ENCODE peak calls at places on chromosome 6, in five cellular contexts. One of them, this sample, is unnamed.

GRCh38 chr6:46926481-46926880 is 4.7 kb upstream of the ADGRF5 start:
- ATAC-seq in upper lobe of left lung: peak
- ATAC-seq in GM12878: no peak
- ATAC-seq in A549: peak
- ATAC-seq in K562: no peak
- ATAC-seq in this sample: no peak

GRCh38 chr6:85347787-85348186 is 102.1 kb upstream of the NT5E start:
- ATAC-seq in A549: no peak
- ATAC-seq in K562: no peak
- ATAC-seq in upper lobe of left lung: no peak
- ATAC-seq in GM12878: no peak
- ATAC-seq in this sample: no peak

GRCh38 chr6:49264496-49264895 is 198.6 kb downstream of the MMUT start:
- ATAC-seq in A549: no peak
- ATAC-seq in GM12878: peak
- ATAC-seq in K562: no peak
- ATAC-seq in upper lobe of left lung: no peak
- ATAC-seq in this sample: no peak

GRCh38 chr6:72554203-72554564 is 67.7 kb upstream of the KCNQ5 start:
- ATAC-seq in A549: peak
- ATAC-seq in GM12878: no peak
- ATAC-seq in upper lobe of left lung: no peak
- ATAC-seq in K562: no peak
- ATAC-seq in this sample: no peak

GRCh38 chr6:106134087-106134770 is 48.1 kb downstream of the PRDM1 start:
- ATAC-seq in upper lobe of left lung: no peak
- ATAC-seq in K562: no peak
- ATAC-seq in A549: no peak
- ATAC-seq in GM12878: no peak
- ATAC-seq in this sample: no peak

GRCh38 chr6:3438190-3439167 is 18.4 kb downstream of the SLC22A23 start:
- ATAC-seq in GM12878: no peak
- ATAC-seq in K562: no peak
- ATAC-seq in A549: peak
- ATAC-seq in upper lobe of left lung: peak
- ATAC-seq in this sample: peak

GRCh38 chr6:15368186-15368585 is 122.3 kb downstream of the JARID2 start:
- ATAC-seq in K562: peak
- ATAC-seq in A549: no peak
- ATAC-seq in GM12878: no peak
- ATAC-seq in upper lobe of left lung: peak
- ATAC-seq in this sample: no peak

GRCh38 chr6:49543087-49543858 is 7.2 kb upstream of the C6orf141 start:
- ATAC-seq in GM12878: no peak
- ATAC-seq in K562: peak
- ATAC-seq in A549: no peak
- ATAC-seq in upper lobe of left lung: no peak
- ATAC-seq in this sample: no peak

GRCh38 chr6:106469882-106470281 is 109.4 kb downstream of the CRYBG1 start:
- ATAC-seq in K562: no peak
- ATAC-seq in GM12878: no peak
- ATAC-seq in upper lobe of left lung: no peak
- ATAC-seq in A549: no peak
- ATAC-seq in this sample: no peak

GRCh38 chr6:34476462-34476861 is 10.6 kb downstream of the PACSIN1 start:
- ATAC-seq in K562: no peak
- ATAC-seq in upper lobe of left lung: no peak
- ATAC-seq in GM12878: no peak
- ATAC-seq in A549: no peak
- ATAC-seq in this sample: no peak

GRCh38 chr6:89509719-89510339 is 76.9 kb downstream of the ANKRD6 start:
- ATAC-seq in upper lobe of left lung: peak
- ATAC-seq in K562: peak
- ATAC-seq in GM12878: no peak
- ATAC-seq in A549: peak
- ATAC-seq in this sample: no peak

GRCh38 chr6:27495386-27496135 is 22.7 kb upstream of the ZNF184 start:
- ATAC-seq in upper lobe of left lung: peak
- ATAC-seq in GM12878: peak
- ATAC-seq in K562: peak
- ATAC-seq in A549: peak
- ATAC-seq in this sample: peak

GRCh38 chr6:21898107-21898796 is 304.7 kb downstream of the SOX4 start:
- ATAC-seq in K562: no peak
- ATAC-seq in GM12878: no peak
- ATAC-seq in upper lobe of left lung: no peak
- ATAC-seq in A549: no peak
- ATAC-seq in this sample: no peak

GRCh38 chr6:140071115-140071514 is 696.7 kb upstream of the CITED2 start:
- ATAC-seq in GM12878: no peak
- ATAC-seq in A549: no peak
- ATAC-seq in K562: no peak
- ATAC-seq in upper lobe of left lung: no peak
- ATAC-seq in this sample: no peak

GRCh38 chr6:2232445-2232844 is 13.0 kb downstream of the GMDS start:
- ATAC-seq in GM12878: peak
- ATAC-seq in upper lobe of left lung: no peak
- ATAC-seq in K562: no peak
- ATAC-seq in A549: no peak
- ATAC-seq in this sample: no peak

GRCh38 chr6:154414021-154414813 is 57.6 kb upstream of the IPCEF1 start:
- ATAC-seq in GM12878: peak
- ATAC-seq in K562: no peak
- ATAC-seq in upper lobe of left lung: peak
- ATAC-seq in A549: peak
- ATAC-seq in this sample: no peak

GRCh38 chr6:19454999-19455392 is 382.2 kb upstream of the ID4 start:
- ATAC-seq in A549: no peak
- ATAC-seq in K562: no peak
- ATAC-seq in GM12878: no peak
- ATAC-seq in upper lobe of left lung: no peak
- ATAC-seq in this sample: no peak

GRCh38 chr6:1105833-1106400 is 206.0 kb upstream of the FOXQ1 start:
- ATAC-seq in upper lobe of left lung: no peak
- ATAC-seq in GM12878: no peak
- ATAC-seq in K562: no peak
- ATAC-seq in A549: no peak
- ATAC-seq in this sample: no peak

GRCh38 chr6:34961082-34961481 is 72.0 kb downstream of the ANKS1A start:
- ATAC-seq in GM12878: no peak
- ATAC-seq in K562: no peak
- ATAC-seq in upper lobe of left lung: no peak
- ATAC-seq in A549: no peak
- ATAC-seq in this sample: no peak

GRCh38 chr6:146803601-146804000 is 204.8 kb downstream of the ADGB start:
- ATAC-seq in GM12878: no peak
- ATAC-seq in upper lobe of left lung: peak
- ATAC-seq in A549: no peak
- ATAC-seq in K562: peak
- ATAC-seq in this sample: no peak

GRCh38 chr6:2563635-2564034 is 187.1 kb downstream of the MYLK4 start:
- ATAC-seq in K562: no peak
- ATAC-seq in A549: no peak
- ATAC-seq in GM12878: peak
- ATAC-seq in upper lobe of left lung: peak
- ATAC-seq in this sample: no peak

GRCh38 chr6:125454351-125454750 is 152.6 kb upstream of the HDDC2 start:
- ATAC-seq in K562: no peak
- ATAC-seq in A549: no peak
- ATAC-seq in upper lobe of left lung: no peak
- ATAC-seq in GM12878: no peak
- ATAC-seq in this sample: no peak

GRCh38 chr6:153801917-153802316 is 237.1 kb upstream of the OPRM1 start:
- ATAC-seq in upper lobe of left lung: no peak
- ATAC-seq in K562: no peak
- ATAC-seq in GM12878: no peak
- ATAC-seq in A549: no peak
- ATAC-seq in this sample: no peak

GRCh38 chr6:158389188-158389919 is 77.1 kb downstream of the TULP4 start:
- ATAC-seq in A549: no peak
- ATAC-seq in K562: no peak
- ATAC-seq in upper lobe of left lung: no peak
- ATAC-seq in GM12878: no peak
- ATAC-seq in this sample: no peak

GRCh38 chr6:21149460-21149859 is 444.1 kb upstream of the SOX4 start:
- ATAC-seq in K562: no peak
- ATAC-seq in upper lobe of left lung: no peak
- ATAC-seq in GM12878: no peak
- ATAC-seq in A549: no peak
- ATAC-seq in this sample: no peak

GRCh38 chr6:27617046-27617687 is 144.3 kb upstream of the ZNF184 start:
- ATAC-seq in GM12878: peak
- ATAC-seq in A549: peak
- ATAC-seq in upper lobe of left lung: no peak
- ATAC-seq in K562: peak
- ATAC-seq in this sample: no peak

GRCh38 chr6:160967351-160967750 is 24.2 kb upstream of the MAP3K4 start:
- ATAC-seq in A549: no peak
- ATAC-seq in upper lobe of left lung: no peak
- ATAC-seq in GM12878: no peak
- ATAC-seq in K562: no peak
- ATAC-seq in this sample: no peak
- TF ChIP-seq POLR2A in A549: no peak
- TF ChIP-seq POLR2A in upper lobe of left lung: no peak
- TF ChIP-seq POLR2A in GM12878: no peak
- TF ChIP-seq POLR2A in K562: no peak
- TF ChIP-seq POLR2A in this sample: no peak

DNA sequence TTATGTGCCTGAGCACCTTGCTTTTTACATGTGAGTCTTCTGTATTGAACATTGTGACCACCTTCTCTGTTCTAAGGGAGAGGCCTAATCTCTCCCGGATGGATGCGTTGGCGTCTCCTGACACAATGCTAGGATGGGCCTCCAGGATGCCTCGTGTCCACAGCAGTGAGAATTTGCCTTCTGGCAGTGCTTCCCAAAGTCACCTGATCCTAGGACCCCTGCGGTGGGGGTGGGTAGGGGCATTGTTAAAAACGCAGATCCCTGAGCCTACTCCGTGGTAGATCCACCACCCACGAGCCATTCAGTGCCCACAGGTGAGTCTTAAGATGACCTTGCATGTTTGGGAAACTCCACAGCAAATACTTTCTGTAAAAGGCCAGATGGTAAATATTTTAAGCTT is 106.8 kb upstream of the IYD start:
- ATAC-seq in GM12878: no peak
- ATAC-seq in upper lobe of left lung: no peak
- ATAC-seq in K562: no peak
- ATAC-seq in A549: no peak
- ATAC-seq in this sample: no peak
- TF ChIP-seq EP300 in GM12878: no peak
- TF ChIP-seq EP300 in upper lobe of left lung: no peak
- TF ChIP-seq EP300 in K562: no peak
- TF ChIP-seq EP300 in A549: no peak
- TF ChIP-seq EP300 in this sample: no peak

DNA sequence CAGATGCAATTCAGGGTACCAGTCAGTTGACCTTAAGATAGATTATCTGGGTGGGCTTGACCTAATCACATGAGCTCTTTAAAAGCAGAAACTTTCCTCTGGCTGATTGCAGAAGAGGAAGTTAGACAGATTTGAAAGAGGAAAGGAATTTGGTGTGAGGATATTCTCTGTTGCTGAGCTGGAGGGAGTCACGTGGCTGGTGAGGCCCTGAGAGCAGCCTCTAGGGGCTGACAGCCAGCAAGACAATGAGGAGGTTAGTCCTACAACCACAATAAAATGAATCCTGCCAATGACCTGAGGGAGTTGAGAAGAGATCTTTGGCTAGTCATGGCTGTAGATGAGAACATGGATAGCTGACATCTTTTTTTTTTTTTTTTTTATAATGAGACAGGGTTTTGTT is 87.0 kb upstream of the B3GAT2 start:
- ATAC-seq in A549: no peak
- ATAC-seq in upper lobe of left lung: peak
- ATAC-seq in GM12878: peak
- ATAC-seq in K562: peak
- ATAC-seq in this sample: no peak
- TF ChIP-seq CTCF in A549: no peak
- TF ChIP-seq CTCF in upper lobe of left lung: no peak
- TF ChIP-seq CTCF in GM12878: no peak
- TF ChIP-seq CTCF in K562: no peak
- TF ChIP-seq CTCF in this sample: no peak

GRCh38 chr6:113856571-113857564 is at the start of gene MARCKS:
- ATAC-seq in A549: peak
- ATAC-seq in upper lobe of left lung: peak
- ATAC-seq in GM12878: peak
- ATAC-seq in K562: peak
- ATAC-seq in this sample: peak
- TF ChIP-seq POLR2A in A549: no peak
- TF ChIP-seq POLR2A in upper lobe of left lung: peak
- TF ChIP-seq POLR2A in GM12878: peak
- TF ChIP-seq POLR2A in K562: no peak
- TF ChIP-seq POLR2A in this sample: peak

DNA sequence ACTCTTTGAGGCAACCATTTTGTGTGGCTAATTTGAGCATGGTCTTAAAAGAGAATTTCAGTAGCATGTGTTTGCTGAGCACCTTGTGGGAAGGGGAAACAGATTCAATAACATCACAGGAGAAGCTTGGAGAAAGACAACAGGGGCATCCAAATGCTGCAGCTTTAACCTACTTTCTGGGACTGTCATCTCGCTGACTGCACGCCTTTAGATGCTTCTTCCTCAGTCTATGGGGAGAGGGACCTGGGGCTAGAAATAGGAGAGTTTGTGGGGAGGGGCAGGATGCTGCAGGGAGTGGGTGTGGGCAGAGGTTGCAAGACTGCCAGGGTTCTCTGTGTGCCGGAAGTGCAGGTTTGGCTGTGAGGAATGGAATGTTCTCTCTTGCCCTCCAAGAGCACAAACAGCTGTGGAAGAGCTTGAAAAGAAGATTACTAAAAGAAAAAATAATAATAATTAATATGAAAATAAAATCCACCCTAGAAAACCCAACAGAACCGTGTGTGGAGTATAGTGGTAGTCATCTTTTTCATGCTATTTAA is 93.2 kb downstream of the FOXO3 start:
- ATAC-seq in K562: no peak
- ATAC-seq in upper lobe of left lung: peak
- ATAC-seq in GM12878: no peak
- ATAC-seq in A549: no peak
- ATAC-seq in this sample: peak
- TF ChIP-seq EP300 in K562: no peak
- TF ChIP-seq EP300 in upper lobe of left lung: peak
- TF ChIP-seq EP300 in GM12878: no peak
- TF ChIP-seq EP300 in A549: no peak
- TF ChIP-seq EP300 in this sample: peak

GRCh38 chr6:116779569-116780164 is 14.1 kb upstream of the FAM162B start:
- ATAC-seq in GM12878: peak
- ATAC-seq in K562: peak
- ATAC-seq in upper lobe of left lung: peak
- ATAC-seq in A549: no peak
- ATAC-seq in this sample: no peak
- TF ChIP-seq CTCF in GM12878: peak
- TF ChIP-seq CTCF in K562: peak
- TF ChIP-seq CTCF in upper lobe of left lung: no peak
- TF ChIP-seq CTCF in A549: peak
- TF ChIP-seq CTCF in this sample: peak

This sample was measured in gastroesophageal sphincter.